ENCODE peak calls at places on chromosomes 13 and 19, in nine cellular contexts. G, K, D, L, A, P, U, O and Y are unnamed samples.

GRCh38 chr13:70923863-70924752 is 815.9 kb upstream of the KLHL1 start:
- DNase-seq in O (no peak), G (no peak), U (no peak), K (no peak), L (no peak), D (no peak), P (peak), A (peak), Y (no peak)

GRCh38 chr13:108176685-108177274 is 38.6 kb downstream of the LIG4 start:
- DNase-seq in K (peak), O (peak), U (peak), G (peak), A (no peak), L (peak), P (no peak), D (peak), Y (peak)

GRCh38 chr13:59112375-59112774 is 1051.4 kb downstream of the DIAPH3 start:
- DNase-seq in L (no peak), D (peak), U (peak), G (peak), K (peak), P (no peak), O (no peak), A (peak), Y (peak)

GRCh38 chr19:18765224-18765623 is 25.9 kb downstream of the COMP start:
- DNase-seq in L (no peak), K (no peak), O (no peak), D (no peak), A (no peak), G (no peak), U (no peak), P (no peak), Y (no peak)

GRCh38 chr19:34428549-34429285 is 536 bp downstream of the UBA2 start:
- DNase-seq in L (no peak), G (peak), D (peak), O (peak), K (peak), U (peak), P (no peak), A (peak), Y (peak)

GRCh38 chr13:64529874-64530485 is 2700.2 kb downstream of the PCDH9 start:
- DNase-seq in P (peak), A (no peak), O (peak), L (peak), K (no peak), U (no peak), G (peak), D (peak), Y (peak)

GRCh38 chr13:113647351-113648217 is 10.4 kb downstream of the ATP4B start:
- DNase-seq in L (peak), G (no peak), P (no peak), U (peak), O (no peak), D (peak), K (no peak), A (peak), Y (peak)

GRCh38 chr13:99386495-99386894 is 79.3 kb upstream of the GPR183 start:
- DNase-seq in O (no peak), K (no peak), G (no peak), A (no peak), U (no peak), D (no peak), L (no peak), P (peak), Y (no peak)

GRCh38 chr13:99517577-99517976 is 16.3 kb downstream of the TM9SF2 start:
- DNase-seq in O (no peak), D (no peak), A (no peak), U (no peak), P (no peak), K (no peak), G (no peak), L (no peak), Y (no peak)

GRCh38 chr13:59038824-59039223 is 1124.9 kb downstream of the DIAPH3 start:
- DNase-seq in D (no peak), G (no peak), A (peak), O (no peak), P (no peak), K (peak), U (no peak), L (no peak), Y (peak)

GRCh38 chr13:76696370-76696769 is 189.8 kb downstream of the KCTD12 start:
- DNase-seq in U (no peak), L (no peak), K (peak), A (peak), D (peak), O (no peak), G (no peak), P (no peak), Y (peak)

GRCh38 chr13:101202590-101202989 is 213.7 kb downstream of the NALCN start:
- DNase-seq in U (no peak), G (peak), D (no peak), P (peak), A (no peak), L (no peak), O (peak), K (no peak), Y (no peak)

GRCh38 chr19:35115538-35115951 is at the start of gene FXYD3:
- DNase-seq in O (no peak), D (no peak), G (no peak), A (no peak), L (no peak), K (no peak), U (no peak), P (no peak), Y (no peak)

GRCh38 chr13:32297206-32297605 is 18.0 kb downstream of the ZAR1L start:
- DNase-seq in G (no peak), L (no peak), O (no peak), P (no peak), K (no peak), U (no peak), D (no peak), A (no peak), Y (no peak)

GRCh38 chr19:19098703-19099632 is 35.2 kb downstream of the SLC25A42 start:
- DNase-seq in K (no peak), D (no peak), O (no peak), P (no peak), L (no peak), A (no peak), U (no peak), G (no peak), Y (peak)

GRCh38 chr19:18831524-18832330 is at the start of gene UPF1:
- DNase-seq in U (peak), G (peak), O (peak), K (peak), L (peak), D (peak), A (peak), P (peak), Y (peak)

GRCh38 chr13:80338781-80339577 is 1.9 kb downstream of the SPRY2 start:
- DNase-seq in L (no peak), P (peak), K (peak), A (peak), D (peak), G (peak), O (peak), U (peak), Y (peak)

GRCh38 chr19:4256563-4256962 is 9.7 kb downstream of the YJU2 start:
- DNase-seq in K (no peak), L (no peak), U (no peak), G (no peak), O (peak), A (no peak), D (no peak), P (no peak), Y (no peak)
- TF ChIP-seq CTCF in K (no peak), L (no peak), U (no peak), G (no peak), O (peak), A (no peak), D (no peak), P (peak), Y (no peak)

GRCh38 chr13:72290962-72291681 is 424.1 kb upstream of the DACH1 start:
- DNase-seq in G (no peak), L (peak), P (peak), K (no peak), A (peak), D (no peak), O (peak), U (no peak), Y (no peak)
- H2AFZ ChIP-seq in G (no peak), L (no peak), P (no peak), K (no peak), A (no peak), D (no peak), O (no peak), U (no peak), Y (no peak)

GRCh38 chr13:36986462-36987240 is 12.5 kb downstream of the ALG5 start:
- DNase-seq in D (no peak), P (no peak), A (no peak), U (peak), K (peak), L (no peak), G (no peak), O (no peak), Y (no peak)
- TF ChIP-seq CTCF in D (no peak), P (no peak), A (no peak), U (no peak), K (no peak), L (no peak), G (no peak), O (no peak), Y (no peak)

DNA sequence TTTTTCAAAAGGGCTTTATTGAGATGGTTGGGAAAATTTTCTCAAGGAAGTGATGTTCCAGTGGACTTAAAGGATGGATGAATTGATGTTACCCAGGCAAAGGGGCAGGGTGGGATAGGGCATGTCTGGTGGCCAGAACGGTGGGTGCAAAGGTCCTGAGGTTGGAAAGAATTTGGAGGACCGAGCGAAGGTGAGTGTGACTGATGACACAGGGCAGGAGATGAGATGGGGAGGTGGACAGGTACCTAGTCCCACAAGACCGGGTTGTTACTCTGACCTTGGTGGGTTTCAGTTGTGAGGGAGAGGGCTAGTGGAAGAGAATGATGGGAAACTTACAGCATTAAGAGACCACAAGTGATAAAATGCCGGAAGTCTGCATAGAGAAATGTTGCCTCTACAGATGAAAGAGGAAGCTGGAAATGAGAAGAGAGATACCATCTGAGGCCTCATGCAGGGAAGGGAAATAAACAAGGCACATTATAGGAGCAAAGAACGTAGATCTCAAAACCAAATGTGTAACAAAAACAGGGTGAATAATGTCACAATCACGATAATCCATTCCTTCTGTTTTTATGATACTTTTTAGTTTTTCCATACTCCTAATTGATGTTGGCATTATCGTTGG is 4.5 kb downstream of the ADGRE1 start:
- DNase-seq in K (no peak), A (no peak), G (no peak), P (no peak), D (no peak), O (no peak), L (no peak), U (no peak), Y (no peak)
- H2AFZ ChIP-seq in K (no peak), A (no peak), G (no peak), P (no peak), D (no peak), O (no peak), L (no peak), U (no peak), Y (no peak)

DNA sequence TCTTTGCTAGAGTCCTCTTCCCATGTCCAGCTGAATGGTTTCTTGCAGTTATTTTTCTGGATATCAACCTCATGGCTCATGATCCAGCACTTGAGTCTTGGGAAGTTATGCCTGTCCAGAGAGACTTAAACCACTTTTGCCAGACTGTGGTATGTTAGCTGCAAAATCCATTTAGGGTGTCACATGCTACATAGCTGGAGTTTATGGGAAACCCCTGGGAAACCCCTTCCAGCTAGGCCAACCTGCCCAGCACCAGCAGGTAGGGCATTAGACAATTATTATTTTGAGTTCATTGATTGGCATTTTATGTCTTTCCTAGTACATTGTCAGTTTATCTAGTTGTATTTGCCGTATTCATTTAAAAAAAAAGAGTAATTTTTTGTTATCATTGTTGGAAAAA is 797.8 kb downstream of the EFNB2 start:
- DNase-seq in U (no peak), A (no peak), K (no peak), G (no peak), L (no peak), D (no peak), O (no peak), P (no peak), Y (no peak)
- TF ChIP-seq CTCF in U (no peak), A (no peak), K (no peak), G (no peak), L (no peak), D (no peak), O (no peak), P (no peak), Y (no peak)

GRCh38 chr19:45501730-45502014 is 3.4 kb downstream of the PPM1N start:
- DNase-seq in K (no peak), U (no peak), O (peak), A (no peak), G (no peak), D (peak), P (peak), L (no peak), Y (no peak)

GRCh38 chr19:45505996-45506245 is 1.4 kb upstream of the VASP start:
- DNase-seq in K (no peak), G (no peak), U (no peak), D (no peak), O (no peak), A (no peak), P (no peak), L (no peak), Y (no peak)

GRCh38 chr19:45506246-45506990 is 861 bp upstream of the VASP start:
- DNase-seq in D (peak), L (peak), G (peak), A (peak), O (peak), P (peak), U (peak), K (peak), Y (peak)

GRCh38 chr19:45505151-45505995 is 1.9 kb upstream of the VASP start:
- DNase-seq in D (no peak), P (no peak), K (peak), O (no peak), L (no peak), A (peak), G (no peak), U (no peak), Y (no peak)

GRCh38 chr19:45503909-45504308 is 3.4 kb upstream of the VASP start:
- DNase-seq in U (no peak), G (no peak), L (no peak), O (no peak), A (no peak), D (no peak), K (no peak), P (no peak), Y (no peak)
- H2AFZ ChIP-seq in U (no peak), G (no peak), L (no peak), O (no peak), A (no peak), D (no peak), K (no peak), P (no peak), Y (no peak)

GRCh38 chr19:6483235-6483634 is 1.6 kb upstream of the DENND1C start:
- DNase-seq in L (no peak), G (no peak), D (no peak), O (no peak), P (no peak), U (no peak), A (no peak), K (no peak), Y (no peak)

GRCh38 chr19:6480843-6481415 is 658 bp downstream of the DENND1C start:
- DNase-seq in U (no peak), P (no peak), O (no peak), K (no peak), L (no peak), D (no peak), G (no peak), A (no peak), Y (no peak)

GRCh38 chr19:6482343-6482686 is 728 bp upstream of the DENND1C start:
- DNase-seq in U (no peak), D (no peak), O (no peak), G (no peak), K (no peak), P (no peak), L (no peak), A (no peak), Y (no peak)

GRCh38 chr19:6479836-6480398 is 1.7 kb downstream of the DENND1C start:
- DNase-seq in P (no peak), L (no peak), K (no peak), G (no peak), O (no peak), U (no peak), D (no peak), A (no peak), Y (no peak)

DNA sequence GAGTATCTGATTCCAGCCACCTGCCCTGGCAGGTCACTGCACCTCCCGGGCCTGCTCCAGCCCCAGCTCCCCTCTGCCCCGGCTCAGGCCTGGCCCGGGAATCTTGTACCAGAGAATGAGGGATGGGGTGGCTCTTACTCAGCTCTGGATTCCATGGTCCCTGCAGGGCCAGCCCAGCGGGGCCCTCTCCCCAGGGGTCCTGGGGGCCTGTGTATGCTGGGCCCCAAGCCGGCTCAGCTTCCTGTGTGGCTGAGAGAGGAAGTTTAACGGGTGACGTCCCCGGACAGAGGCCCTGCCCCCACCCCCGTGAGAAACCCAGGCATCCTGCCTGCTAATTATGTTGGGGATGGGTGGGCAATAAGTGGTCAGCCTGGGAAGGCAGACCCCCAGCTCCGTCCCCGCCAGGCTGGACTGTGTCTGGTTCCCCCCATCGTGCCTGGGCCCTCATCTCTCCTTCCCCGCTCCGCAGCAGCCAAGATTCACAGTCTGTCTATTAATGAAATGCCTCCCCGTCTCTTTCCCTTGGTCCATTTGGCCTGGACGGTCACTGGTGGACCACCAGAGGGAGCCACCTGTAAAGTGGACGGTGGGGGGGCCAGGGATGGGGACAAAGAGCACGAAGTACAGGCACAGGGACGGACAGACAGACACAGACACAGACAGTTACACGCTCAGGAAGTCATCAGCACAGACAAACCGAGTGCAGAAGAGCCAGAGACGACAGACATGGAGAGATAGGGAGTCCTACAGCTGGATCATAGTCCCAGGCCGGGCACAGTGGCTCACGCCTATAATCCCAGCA is at the start of gene DENND1C:
- DNase-seq in A (no peak), K (no peak), P (peak), L (no peak), U (peak), O (peak), D (peak), G (peak), Y (peak)
- TF ChIP-seq CTCF in A (peak), K (peak), P (peak), L (peak), U (peak), O (peak), D (peak), G (peak), Y (peak)

GRCh38 chr13:21138561-21138960 is 37.8 kb downstream of the SKA3 start:
- DNase-seq in K (no peak), U (peak), O (no peak), G (no peak), D (no peak), A (no peak), L (no peak), P (no peak), Y (no peak)
- H2AFZ ChIP-seq in K (no peak), U (no peak), O (no peak), G (no peak), D (no peak), A (peak), L (no peak), P (no peak), Y (no peak)

GRCh38 chr19:531753-532571 is at the start of gene CDC34:
- DNase-seq in P (no peak), O (no peak), L (no peak), K (no peak), D (peak), A (no peak), G (peak), U (peak), Y (no peak)

GRCh38 chr19:535017-535835 is 3.7 kb downstream of the CDC34 start:
- DNase-seq in D (no peak), O (no peak), A (no peak), G (no peak), L (no peak), P (peak), U (no peak), K (no peak), Y (no peak)

GRCh38 chr19:532578-533484 is 1.3 kb downstream of the CDC34 start:
- DNase-seq in G (peak), K (peak), D (peak), U (peak), O (peak), P (peak), A (peak), L (peak), Y (peak)

GRCh38 chr19:533485-534058 is 2.0 kb downstream of the CDC34 start:
- DNase-seq in A (no peak), K (no peak), L (no peak), G (no peak), D (no peak), U (no peak), P (no peak), O (no peak), Y (no peak)

DNA sequence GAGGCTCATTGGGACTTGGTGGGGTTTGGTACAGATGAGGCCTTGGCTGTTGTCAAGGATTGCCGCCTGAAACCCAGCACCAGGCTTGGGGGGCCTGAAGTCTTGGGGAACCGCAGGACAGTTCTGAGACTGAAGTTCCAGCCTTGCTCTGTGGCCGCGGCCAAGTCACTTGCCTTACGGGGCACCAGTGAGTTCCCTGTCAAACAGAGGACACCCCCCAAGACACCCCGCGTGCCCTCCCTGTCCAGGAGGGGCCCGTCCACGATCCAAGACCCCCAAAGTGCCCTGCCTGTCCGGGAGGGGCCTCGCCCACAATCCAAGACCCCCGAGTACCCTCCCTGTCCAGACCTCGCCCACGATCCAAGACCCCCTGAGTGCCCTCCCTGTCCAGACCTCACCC is 2.5 kb downstream of the CDC34 start:
- DNase-seq in K (no peak), U (no peak), L (no peak), P (no peak), G (no peak), A (no peak), D (no peak), O (no peak), Y (no peak)
- TF ChIP-seq CTCF in K (no peak), U (peak), L (no peak), P (no peak), G (no peak), A (no peak), D (no peak), O (no peak), Y (no peak)

DNA sequence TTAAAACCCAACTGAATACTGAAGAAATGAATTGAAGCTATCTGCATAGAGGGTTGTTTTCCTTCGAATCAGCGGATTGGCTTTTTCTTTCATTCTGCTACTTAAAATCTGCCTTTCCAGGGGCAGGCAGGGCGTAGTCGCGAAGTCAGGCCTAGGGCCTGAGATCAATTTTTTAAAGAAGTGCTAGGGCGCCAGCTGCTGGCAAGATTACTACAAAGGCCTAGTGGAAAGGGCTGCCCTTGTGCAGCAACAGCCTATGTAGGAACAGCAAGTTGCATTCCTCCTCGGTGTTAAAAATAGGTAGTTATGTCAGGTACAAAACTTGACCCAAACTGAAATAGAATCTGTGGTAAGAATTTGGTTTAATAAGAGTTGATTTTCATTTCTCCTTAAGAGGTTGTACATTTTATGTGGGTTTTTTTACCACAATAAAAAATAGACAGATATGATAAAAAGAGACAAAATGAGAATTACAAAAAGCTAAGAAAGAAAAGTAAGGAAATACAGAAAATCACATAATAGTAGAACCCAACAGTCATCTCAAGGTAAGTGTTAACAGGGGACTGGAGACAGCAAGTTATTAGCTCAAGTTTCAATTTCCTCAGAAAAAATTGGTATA is 9.5 kb upstream of the URAD start:
- DNase-seq in O (peak), U (peak), P (peak), A (no peak), L (peak), G (peak), D (no peak), K (peak), Y (peak)
- H2AFZ ChIP-seq in O (no peak), U (no peak), P (no peak), A (no peak), L (peak), G (no peak), D (no peak), K (no peak), Y (no peak)